ENCODE peak calls at places on chromosomes 13 and 19, in five cellular contexts. One of them, this sample, is unnamed.

GRCh38 chr19:15291666-15292065 is 40.7 kb downstream of the BRD4 start:
- DNase-seq in effector memory CD4-positive, alpha-beta T cell: no peak
- DNase-seq in A172: no peak
- DNase-seq in anterior cingulate cortex: no peak
- DNase-seq in heart right ventricle: no peak
- DNase-seq in this sample: no peak

GRCh38 chr19:57267294-57267693 is 13.0 kb upstream of the ZNF460 start:
- DNase-seq in effector memory CD4-positive, alpha-beta T cell: no peak
- DNase-seq in A172: no peak
- DNase-seq in anterior cingulate cortex: no peak
- DNase-seq in heart right ventricle: no peak
- DNase-seq in this sample: no peak

GRCh38 chr19:17296278-17296677 is 6.9 kb downstream of the ABHD8 start:
- DNase-seq in effector memory CD4-positive, alpha-beta T cell: no peak
- DNase-seq in A172: peak
- DNase-seq in anterior cingulate cortex: no peak
- DNase-seq in heart right ventricle: no peak
- DNase-seq in this sample: no peak

GRCh38 chr13:42794572-42795275 is 13.3 kb downstream of the FAM216B start:
- DNase-seq in effector memory CD4-positive, alpha-beta T cell: no peak
- DNase-seq in A172: no peak
- DNase-seq in anterior cingulate cortex: no peak
- DNase-seq in heart right ventricle: no peak
- DNase-seq in this sample: no peak

GRCh38 chr13:22086593-22086992 is 415.7 kb downstream of the FGF9 start:
- DNase-seq in effector memory CD4-positive, alpha-beta T cell: no peak
- DNase-seq in A172: no peak
- DNase-seq in anterior cingulate cortex: no peak
- DNase-seq in heart right ventricle: no peak
- DNase-seq in this sample: no peak

GRCh38 chr13:48653074-48654054 is at the start of gene CYSLTR2:
- DNase-seq in effector memory CD4-positive, alpha-beta T cell: peak
- DNase-seq in A172: peak
- DNase-seq in anterior cingulate cortex: no peak
- DNase-seq in heart right ventricle: peak
- DNase-seq in this sample: no peak

GRCh38 chr13:60112771-60113170 is 51.0 kb downstream of the DIAPH3 start:
- DNase-seq in effector memory CD4-positive, alpha-beta T cell: no peak
- DNase-seq in A172: no peak
- DNase-seq in anterior cingulate cortex: no peak
- DNase-seq in heart right ventricle: no peak
- DNase-seq in this sample: no peak

GRCh38 chr13:31639443-31640163 is 99.7 kb upstream of the RXFP2 start:
- DNase-seq in effector memory CD4-positive, alpha-beta T cell: no peak
- DNase-seq in A172: no peak
- DNase-seq in anterior cingulate cortex: no peak
- DNase-seq in heart right ventricle: no peak
- DNase-seq in this sample: no peak

GRCh38 chr13:62113145-62113544 is 697.5 kb upstream of the PCDH20 start:
- DNase-seq in effector memory CD4-positive, alpha-beta T cell: no peak
- DNase-seq in A172: no peak
- DNase-seq in anterior cingulate cortex: no peak
- DNase-seq in heart right ventricle: no peak
- DNase-seq in this sample: no peak

GRCh38 chr19:9565900-9566705 is 18.2 kb downstream of the ZNF121 start:
- DNase-seq in effector memory CD4-positive, alpha-beta T cell: no peak
- DNase-seq in A172: peak
- DNase-seq in anterior cingulate cortex: no peak
- DNase-seq in heart right ventricle: no peak
- DNase-seq in this sample: no peak

GRCh38 chr13:37141011-37141410 is 35.5 kb upstream of the CSNK1A1L start:
- DNase-seq in effector memory CD4-positive, alpha-beta T cell: no peak
- DNase-seq in A172: no peak
- DNase-seq in anterior cingulate cortex: no peak
- DNase-seq in heart right ventricle: no peak
- DNase-seq in this sample: no peak

GRCh38 chr19:4055209-4055552 is 11.5 kb downstream of the ZBTB7A start:
- DNase-seq in effector memory CD4-positive, alpha-beta T cell: no peak
- DNase-seq in A172: no peak
- DNase-seq in anterior cingulate cortex: no peak
- DNase-seq in heart right ventricle: no peak
- DNase-seq in this sample: no peak

GRCh38 chr13:102401305-102401704 is 543 bp downstream of the FGF14 start:
- DNase-seq in effector memory CD4-positive, alpha-beta T cell: no peak
- DNase-seq in A172: no peak
- DNase-seq in anterior cingulate cortex: no peak
- DNase-seq in heart right ventricle: no peak
- DNase-seq in this sample: no peak

GRCh38 chr13:110937511-110938303 is 22.8 kb upstream of the ANKRD10 start:
- DNase-seq in effector memory CD4-positive, alpha-beta T cell: no peak
- DNase-seq in A172: no peak
- DNase-seq in anterior cingulate cortex: no peak
- DNase-seq in heart right ventricle: no peak
- DNase-seq in this sample: no peak

GRCh38 chr19:14450876-14451275 is 17.8 kb downstream of the PKN1 start:
- DNase-seq in effector memory CD4-positive, alpha-beta T cell: no peak
- DNase-seq in A172: no peak
- DNase-seq in anterior cingulate cortex: no peak
- DNase-seq in heart right ventricle: no peak
- DNase-seq in this sample: no peak

GRCh38 chr19:17348700-17349099 is 11.3 kb downstream of the GTPBP3 start:
- DNase-seq in effector memory CD4-positive, alpha-beta T cell: no peak
- DNase-seq in A172: peak
- DNase-seq in anterior cingulate cortex: no peak
- DNase-seq in heart right ventricle: peak
- DNase-seq in this sample: no peak

GRCh38 chr19:43524922-43525835 is 1.8 kb downstream of the ETHE1 start:
- DNase-seq in effector memory CD4-positive, alpha-beta T cell: no peak
- DNase-seq in A172: no peak
- DNase-seq in anterior cingulate cortex: peak
- DNase-seq in heart right ventricle: peak
- DNase-seq in this sample: no peak

GRCh38 chr19:31278555-31279435 is 70.4 kb downstream of the TSHZ3 start:
- DNase-seq in effector memory CD4-positive, alpha-beta T cell: no peak
- DNase-seq in A172: no peak
- DNase-seq in anterior cingulate cortex: no peak
- DNase-seq in heart right ventricle: no peak
- DNase-seq in this sample: no peak

GRCh38 chr19:39140594-39140993 is 15.0 kb downstream of the PAK4 start:
- DNase-seq in effector memory CD4-positive, alpha-beta T cell: no peak
- DNase-seq in A172: no peak
- DNase-seq in anterior cingulate cortex: no peak
- DNase-seq in heart right ventricle: no peak
- DNase-seq in this sample: no peak

GRCh38 chr13:26213345-26213744 is 8.8 kb downstream of the RNF6 start:
- DNase-seq in effector memory CD4-positive, alpha-beta T cell: no peak
- DNase-seq in A172: no peak
- DNase-seq in anterior cingulate cortex: no peak
- DNase-seq in heart right ventricle: no peak
- DNase-seq in this sample: no peak

GRCh38 chr13:113777311-113778260 is 18.6 kb downstream of the TMEM255B start:
- DNase-seq in effector memory CD4-positive, alpha-beta T cell: no peak
- DNase-seq in A172: no peak
- DNase-seq in anterior cingulate cortex: no peak
- DNase-seq in heart right ventricle: no peak
- DNase-seq in this sample: no peak

GRCh38 chr19:3904233-3904632 is 23.7 kb downstream of the ATCAY start:
- DNase-seq in effector memory CD4-positive, alpha-beta T cell: no peak
- DNase-seq in A172: no peak
- DNase-seq in anterior cingulate cortex: no peak
- DNase-seq in heart right ventricle: no peak
- DNase-seq in this sample: no peak

GRCh38 chr19:18160441-18160791 is 7.5 kb downstream of the PIK3R2 start:
- DNase-seq in effector memory CD4-positive, alpha-beta T cell: no peak
- DNase-seq in A172: peak
- DNase-seq in anterior cingulate cortex: no peak
- DNase-seq in heart right ventricle: no peak
- DNase-seq in this sample: no peak

GRCh38 chr19:29491491-29491890 is 34.3 kb upstream of the VSTM2B start:
- DNase-seq in effector memory CD4-positive, alpha-beta T cell: no peak
- DNase-seq in A172: no peak
- DNase-seq in anterior cingulate cortex: no peak
- DNase-seq in heart right ventricle: no peak
- DNase-seq in this sample: no peak

GRCh38 chr13:98581971-98582702 is 5.2 kb upstream of the STK24 start:
- DNase-seq in effector memory CD4-positive, alpha-beta T cell: no peak
- DNase-seq in A172: peak
- DNase-seq in anterior cingulate cortex: no peak
- DNase-seq in heart right ventricle: no peak
- DNase-seq in this sample: no peak

GRCh38 chr13:107258599-107259187 is 690.8 kb upstream of the ARGLU1 start:
- DNase-seq in effector memory CD4-positive, alpha-beta T cell: no peak
- DNase-seq in A172: peak
- DNase-seq in anterior cingulate cortex: no peak
- DNase-seq in heart right ventricle: no peak
- DNase-seq in this sample: no peak

GRCh38 chr13:33931397-33931987 is 113.5 kb downstream of the RFC3 start:
- DNase-seq in effector memory CD4-positive, alpha-beta T cell: no peak
- DNase-seq in A172: peak
- DNase-seq in anterior cingulate cortex: no peak
- DNase-seq in heart right ventricle: peak
- DNase-seq in this sample: no peak

This sample was measured in natural killer cell.